ENCODE peak calls at places on chromosomes 4 and X, in nine cellular contexts. C is CD4-positive, CD25-positive, alpha-beta regulatory T cell; D is PC-3; I is cardiac muscle cell; Z is lower lobe of right lung; G is suprapubic skin; X is transverse colon; T is CD8-positive, alpha-beta T cell; P is ascending aorta. Q is an unnamed sample. For H3K9me3 and H3K4me1, the result is how much of the 10 kb centered on the place peaks cover.

GRCh38 chr4:94917146-94917545 is 159.4 kb downstream of the BMPR1B start:
- DNase-seq in C (no peak), D (no peak), I (no peak), Z (no peak), G (no peak), X (no peak), T (no peak), P (no peak), Q (no peak)

GRCh38 chrX:142052238-142052637 is 148.5 kb downstream of the MAGEC1 start:
- DNase-seq in C (no peak), D (no peak), I (no peak), Z (no peak), G (no peak), X (no peak), T (no peak), P (no peak), Q (no peak)

GRCh38 chr4:75630174-75630931 is at the start of gene CDKL2:
- DNase-seq in C (peak), D (peak), I (peak), Z (peak), G (peak), X (peak), T (peak), P (peak), Q (peak)

GRCh38 chrX:70592091-70592490 is 147.5 kb downstream of the DLG3 start:
- DNase-seq in C (peak), D (peak), I (peak), Z (no peak), G (no peak), X (no peak), T (no peak), P (no peak), Q (no peak)

GRCh38 chr4:56757270-56757746 is 64.2 kb downstream of the SPINK2 start:
- DNase-seq in C (no peak), D (peak), I (peak), Z (no peak), G (no peak), X (peak), T (peak), P (no peak), Q (no peak)

GRCh38 chrX:111869639-111870034 is 6.3 kb upstream of the TRPC5OS start:
- DNase-seq in C (peak), D (peak), I (peak), Z (no peak), G (no peak), X (peak), T (no peak), P (no peak), Q (peak)

GRCh38 chrX:114583646-114584433 is at the start of gene HTR2C:
- DNase-seq in C (no peak), D (no peak), I (no peak), Z (no peak), G (no peak), X (no peak), T (no peak), P (no peak), Q (no peak)

GRCh38 chr4:139229534-139230039 is 50.4 kb downstream of the MGARP start:
- DNase-seq in C (peak), D (peak), I (peak), Z (no peak), G (no peak), X (no peak), T (no peak), P (no peak), Q (no peak)

GRCh38 chrX:20218809-20219505 is 47.8 kb downstream of the RPS6KA3 start:
- DNase-seq in C (no peak), D (no peak), I (peak), Z (no peak), G (no peak), X (no peak), T (no peak), P (no peak), Q (no peak)

GRCh38 chr4:75995727-75996126 is 5.0 kb upstream of the SDAD1 start:
- DNase-seq in C (peak), D (peak), I (peak), Z (no peak), G (no peak), X (no peak), T (no peak), P (no peak), Q (no peak)

GRCh38 chr4:31788676-31789075 is 1068.5 kb downstream of the PCDH7 start:
- DNase-seq in C (no peak), D (no peak), I (no peak), Z (no peak), G (no peak), X (no peak), T (no peak), P (no peak), Q (no peak)

GRCh38 chr4:140296871-140297570 is 76.4 kb upstream of the SCOC start:
- DNase-seq in C (no peak), D (peak), I (no peak), Z (no peak), G (no peak), X (no peak), T (no peak), P (no peak), Q (no peak)

GRCh38 chr4:7466215-7466614 is 31.5 kb upstream of the PSAPL1 start:
- DNase-seq in C (no peak), D (no peak), I (no peak), Z (no peak), G (no peak), X (no peak), T (no peak), P (no peak), Q (no peak)

GRCh38 chr4:126839066-126839465 is 793.7 kb upstream of the INTU start:
- DNase-seq in C (no peak), D (no peak), I (peak), Z (no peak), G (no peak), X (no peak), T (no peak), P (no peak), Q (no peak)

GRCh38 chr4:83757121-83757621 is 221.3 kb downstream of the GPAT3 start:
- DNase-seq in C (no peak), D (peak), I (no peak), Z (no peak), G (no peak), X (no peak), T (no peak), P (no peak), Q (no peak)

GRCh38 chr4:508675-509373 is 9.8 kb downstream of the PIGG start:
- DNase-seq in C (peak), D (no peak), I (no peak), Z (no peak), G (no peak), X (no peak), T (no peak), P (no peak), Q (no peak)

GRCh38 chrX:57871463-57871862 is 38.8 kb downstream of the ZXDA start:
- DNase-seq in C (no peak), D (no peak), I (no peak), Z (no peak), G (no peak), X (no peak), T (no peak), P (no peak), Q (no peak)

GRCh38 chrX:49041683-49042529 is 1.3 kb downstream of the TFE3 start:
- DNase-seq in C (peak), D (peak), I (peak), Z (no peak), G (no peak), X (no peak), T (no peak), P (no peak), Q (no peak)

GRCh38 chr4:181991374-181991773 is 251.8 kb upstream of the TENM3 start:
- DNase-seq in C (no peak), D (no peak), I (no peak), Z (no peak), G (no peak), X (no peak), T (no peak), P (no peak), Q (no peak)

GRCh38 chrX:22087158-22087557 is 55.0 kb downstream of the PHEX start:
- DNase-seq in C (no peak), D (no peak), I (no peak), Z (no peak), G (no peak), X (no peak), T (no peak), P (no peak), Q (no peak)

GRCh38 chrX:21438792-21439191 is 64.6 kb downstream of the CNKSR2 start:
- DNase-seq in C (peak), D (no peak), I (no peak), Z (no peak), G (no peak), X (no peak), T (no peak), P (no peak), Q (no peak)

GRCh38 chr4:15964159-15964558 is 1.2 kb upstream of the FGFBP2 start:
- DNase-seq in C (no peak), D (peak), I (no peak), Z (no peak), G (no peak), X (no peak), T (no peak), P (no peak), Q (peak)

GRCh38 chr4:114479595-114479994 is 119.0 kb upstream of the UGT8 start:
- DNase-seq in C (no peak), D (no peak), I (no peak), Z (no peak), G (no peak), X (no peak), T (no peak), P (no peak), Q (peak)

GRCh38 chr4:96073446-96073845 is 233.6 kb downstream of the PDHA2 start:
- DNase-seq in C (no peak), D (peak), I (no peak), Z (no peak), G (no peak), X (no peak), T (no peak), P (no peak), Q (no peak)

GRCh38 chr4:152344001-152344400 is 191.9 kb downstream of the FBXW7 start:
- DNase-seq in C (no peak), D (no peak), I (no peak), Z (no peak), G (no peak), X (no peak), T (no peak), P (no peak), Q (no peak)

GRCh38 chr4:147965056-147965455 is 233.2 kb downstream of the ARHGAP10 start:
- DNase-seq in C (no peak), D (peak), I (no peak), Z (no peak), G (no peak), X (peak), T (no peak), P (no peak), Q (peak)

GRCh38 chr4:26916195-26916594 is 55.6 kb downstream of the STIM2 start:
- DNase-seq in C (no peak), D (no peak), I (peak), Z (no peak), G (no peak), X (no peak), T (no peak), P (no peak), Q (no peak)

GRCh38 chr4:147933316-147933715 is 201.4 kb downstream of the ARHGAP10 start:
- DNase-seq in C (peak), D (no peak), I (no peak), Z (no peak), G (no peak), X (peak), T (no peak), P (no peak), Q (no peak)

GRCh38 chrX:134469481-134469880 is 9.5 kb downstream of the HPRT1 start:
- DNase-seq in C (no peak), D (peak), I (peak), Z (no peak), G (no peak), X (no peak), T (no peak), P (no peak), Q (no peak)

GRCh38 chr4:186622788-186623464 is 67.6 kb upstream of the MTNR1A start:
- DNase-seq in C (no peak), D (no peak), I (peak), Z (no peak), G (no peak), X (no peak), T (no peak), P (peak), Q (no peak)

GRCh38 chr4:78058591-78059523 is 1.7 kb downstream of the FRAS1 start:
- DNase-seq in C (peak), D (peak), I (peak), Z (peak), G (peak), X (peak), T (no peak), P (no peak), Q (peak)

GRCh38 chrX:111823068-111823467 is 52.9 kb upstream of the TRPC5OS start:
- DNase-seq in C (peak), D (peak), I (no peak), Z (no peak), G (no peak), X (no peak), T (no peak), P (no peak), Q (peak)

GRCh38 chr4:176444741-176445140 is 125.0 kb downstream of the SPCS3 start:
- DNase-seq in C (no peak), D (peak), I (peak), Z (no peak), G (no peak), X (no peak), T (no peak), P (no peak), Q (no peak)

GRCh38 chr4:111466821-111467605 is 678.2 kb upstream of the FAM241A start:
- DNase-seq in C (no peak), D (no peak), I (no peak), Z (no peak), G (no peak), X (no peak), T (no peak), P (no peak), Q (no peak)

GRCh38 chrX:78923198-78924015 is 21.8 kb upstream of the P2RY10 start:
- DNase-seq in C (peak), D (peak), I (no peak), Z (no peak), G (no peak), X (no peak), T (no peak), P (no peak), Q (no peak)
- H3K9me3 ChIP-seq in C (under half), D (under half), I (under half), Z (under half), G (under half), X (under half), T (under half), P (under half), Q (under half)

GRCh38 chr4:173527103-173527876 is 2.7 kb downstream of the HAND2 start:
- DNase-seq in C (no peak), D (no peak), I (peak), Z (no peak), G (no peak), X (no peak), T (peak), P (peak), Q (no peak)
- H3K4me3 ChIP-seq in C (no peak), D (no peak), I (peak), Z (no peak), G (peak), X (peak), T (no peak), P (peak), Q (no peak)

DNA sequence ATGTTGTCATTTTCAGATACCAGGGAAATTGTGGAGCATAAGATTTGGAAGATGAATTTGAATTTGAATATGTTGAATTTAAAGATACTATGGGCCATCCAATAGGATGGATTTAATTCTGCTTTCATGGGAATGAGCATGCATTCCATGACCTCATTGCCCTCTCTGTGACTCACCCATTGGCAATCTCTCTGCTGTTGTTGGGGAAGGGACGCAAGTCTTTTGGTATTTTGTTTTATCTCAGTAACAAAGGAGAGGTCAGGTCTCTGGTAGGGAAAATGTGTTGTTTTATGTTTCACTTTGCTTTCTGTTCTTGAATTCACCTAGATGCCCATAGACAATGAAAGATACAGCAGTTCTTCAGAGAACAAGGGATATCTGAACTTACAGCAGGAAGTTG is 42.1 kb upstream of the MAGEA4 start:
- DNase-seq in C (no peak), D (peak), I (peak), Z (no peak), G (no peak), X (no peak), T (no peak), P (no peak), Q (no peak)
- H3K4me1 ChIP-seq in C (under half), D (under half), I (under half), Z (under half), G (under half), X (under half), T (under half), P (under half), Q (under half)

GRCh38 chr4:108493596-108493931 is 126.8 kb upstream of the RPL34 start:
- DNase-seq in C (no peak), D (no peak), I (no peak), Z (no peak), G (no peak), X (no peak), T (no peak), P (no peak), Q (no peak)

GRCh38 chr4:108498925-108499324 is 121.5 kb upstream of the RPL34 start:
- DNase-seq in C (no peak), D (no peak), I (no peak), Z (no peak), G (no peak), X (no peak), T (no peak), P (no peak), Q (no peak)

GRCh38 chr4:108492816-108493595 is 127.4 kb upstream of the RPL34 start:
- DNase-seq in C (peak), D (peak), I (peak), Z (no peak), G (no peak), X (peak), T (peak), P (no peak), Q (peak)
- H3K9me3 ChIP-seq in C (under half), D (under half), I (under half), Z (under half), G (under half), X (under half), T (under half), P (under half), Q (under half)

DNA sequence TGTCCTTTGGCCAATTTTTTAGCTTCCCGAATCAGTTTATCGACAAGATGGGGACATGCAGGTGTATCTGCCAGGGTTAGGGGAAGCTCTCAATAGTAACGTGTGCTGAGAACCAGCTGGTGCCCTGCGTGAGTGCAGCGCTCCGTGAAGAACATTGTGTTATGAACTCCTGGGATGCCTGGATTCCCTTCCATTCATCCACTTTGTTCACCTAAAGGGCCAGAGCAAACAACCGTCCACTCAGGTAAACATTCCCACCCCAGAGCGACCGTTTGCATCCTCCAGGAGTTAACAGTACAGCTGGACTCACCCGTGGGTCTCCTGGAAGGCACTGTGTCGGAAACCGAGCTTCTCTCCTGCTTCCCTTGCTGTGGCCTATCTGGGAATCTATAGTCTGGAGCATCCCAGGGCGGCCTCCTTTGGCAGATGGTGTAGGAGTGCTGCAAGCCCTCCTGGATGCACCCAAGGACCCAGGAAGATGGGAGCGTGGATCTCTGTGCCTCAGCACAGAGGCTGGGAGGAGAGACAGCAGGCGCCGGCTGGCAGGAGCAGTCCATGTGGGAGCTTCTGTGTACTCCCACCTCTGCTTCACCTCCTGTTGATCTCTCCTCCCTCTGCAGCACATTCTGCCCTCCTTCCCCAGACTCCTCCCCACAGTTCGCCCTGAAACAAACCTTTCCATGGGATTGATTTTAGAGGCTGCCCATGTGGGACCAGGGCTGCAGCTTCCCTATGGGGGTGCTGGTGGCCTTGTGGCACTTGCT is 62.7 kb downstream of the SHROOM2 start:
- DNase-seq in C (no peak), D (no peak), I (no peak), Z (no peak), G (no peak), X (no peak), T (no peak), P (no peak), Q (no peak)
- H3K4me3 ChIP-seq in C (no peak), D (no peak), I (no peak), Z (no peak), G (no peak), X (no peak), T (no peak), P (no peak), Q (no peak)

GRCh38 chr4:158163941-158164665 is 8.7 kb downstream of the GASK1B start:
- DNase-seq in C (no peak), D (peak), I (no peak), Z (no peak), G (no peak), X (no peak), T (no peak), P (no peak), Q (no peak)
- H3K4me1 ChIP-seq in C (under half), D (under half), I (under half), Z (under half), G (under half), X (under half), T (under half), P (under half), Q (under half)

GRCh38 chr4:73208376-73208775 is 50.2 kb downstream of the ANKRD17 start:
- DNase-seq in C (no peak), D (peak), I (no peak), Z (no peak), G (no peak), X (no peak), T (no peak), P (no peak), Q (no peak)
- H3K9me3 ChIP-seq in C (under half), D (under half), I (under half), Z (under half), G (under half), X (under half), T (under half), P (under half), Q (under half)

Q was measured in Caco-2.